ENCODE peak calls at places on chromosomes 11 and 22, in eight cellular contexts. D, E, W, I, K, X, C and Q are unnamed samples.

GRCh38 chr11:13674799-13675509 is 6.5 kb downstream of the FAR1 start:
- DNase-seq in D (no peak), E (no peak), C (peak; percentile 53), K (no peak), W (no peak), X (no peak), I (no peak), Q (no peak)

GRCh38 chr11:43397251-43397650 is 38.5 kb downstream of the TTC17 start:
- DNase-seq in W (no peak), X (no peak), I (no peak), D (no peak), K (no peak), C (no peak), E (no peak), Q (no peak)

GRCh38 chr22:42368379-42369249 is 63.6 kb downstream of the NFAM1 start:
- DNase-seq in E (peak; percentile 89), K (peak; percentile 86), W (peak; percentile 31), I (no peak), C (no peak), D (no peak), X (peak; percentile 55), Q (no peak)

GRCh38 chr11:117907276-117908110 is 21.7 kb downstream of the TMPRSS13 start:
- DNase-seq in C (peak; percentile 97), X (peak; percentile 67), D (peak; percentile 85), K (peak; percentile 96), I (peak; percentile 98), E (peak; percentile 98), W (peak; percentile 84), Q (peak; percentile 83)

GRCh38 chr11:29809121-29809520 is 207.7 kb downstream of the KCNA4 start:
- DNase-seq in C (no peak), W (no peak), X (no peak), D (no peak), E (no peak), K (no peak), I (peak; percentile 70), Q (peak; percentile 46)

GRCh38 chr11:134753805-134754130 is 341.7 kb upstream of the B3GAT1 start:
- DNase-seq in D (no peak), C (no peak), K (no peak), E (peak; percentile 28), W (no peak), I (no peak), X (no peak), Q (no peak)

GRCh38 chr11:59746111-59746510 is 9.1 kb upstream of the STX3 start:
- DNase-seq in I (no peak), D (no peak), C (no peak), K (no peak), W (no peak), E (no peak), X (no peak), Q (no peak)

GRCh38 chr22:30040499-30041055 is 39.7 kb upstream of the HORMAD2 start:
- DNase-seq in I (no peak), X (no peak), D (no peak), W (no peak), E (peak; percentile 43), C (no peak), K (peak; percentile 15), Q (no peak)

GRCh38 chr11:101331411-101331810 is 201.8 kb upstream of the PGR start:
- DNase-seq in W (no peak), X (no peak), I (no peak), K (no peak), E (no peak), D (no peak), C (no peak), Q (no peak)

GRCh38 chr22:42763965-42764480 is 43.4 kb upstream of the A4GALT start:
- DNase-seq in E (no peak), K (no peak), X (no peak), W (no peak), D (no peak), C (no peak), I (no peak), Q (no peak)

GRCh38 chr11:7353100-7353499 is 101.4 kb downstream of the SYT9 start:
- DNase-seq in C (no peak), K (peak; percentile 29), D (no peak), X (no peak), W (no peak), I (no peak), E (peak; percentile 79), Q (no peak)

GRCh38 chr11:114195981-114196731 is 100.0 kb upstream of the NNMT start:
- DNase-seq in E (no peak), X (peak; percentile 53), D (no peak), K (no peak), I (peak; percentile 67), W (no peak), C (no peak), Q (peak; percentile 75)

GRCh38 chr22:39674536-39674935 is 104.0 kb downstream of the CACNA1I start:
- DNase-seq in W (no peak), K (no peak), I (peak; percentile 19), D (no peak), X (no peak), E (no peak), C (no peak), Q (no peak)

GRCh38 chr11:121722431-121723256 is 269.9 kb upstream of the SORL1-AS1 start:
- DNase-seq in I (peak; percentile 5), C (peak; percentile 99), K (peak; percentile 93), W (peak; percentile 68), D (peak; percentile 73), X (no peak), E (peak; percentile 92), Q (no peak)

GRCh38 chr11:10674440-10674855 is 19.1 kb downstream of the IRAG1 start:
- DNase-seq in K (peak; percentile 70), W (peak; percentile 60), D (no peak), C (no peak), I (no peak), E (no peak), X (no peak), Q (no peak)

GRCh38 chr11:86155210-86155844 is 86.4 kb upstream of the PICALM start:
- DNase-seq in K (no peak), C (no peak), I (peak; percentile 40), X (no peak), D (no peak), E (no peak), W (no peak), Q (no peak)

GRCh38 chr11:61004841-61005240 is 33.4 kb downstream of the CD6 start:
- DNase-seq in I (no peak), K (peak; percentile 22), X (no peak), W (no peak), E (no peak), D (no peak), C (no peak), Q (no peak)

DNA sequence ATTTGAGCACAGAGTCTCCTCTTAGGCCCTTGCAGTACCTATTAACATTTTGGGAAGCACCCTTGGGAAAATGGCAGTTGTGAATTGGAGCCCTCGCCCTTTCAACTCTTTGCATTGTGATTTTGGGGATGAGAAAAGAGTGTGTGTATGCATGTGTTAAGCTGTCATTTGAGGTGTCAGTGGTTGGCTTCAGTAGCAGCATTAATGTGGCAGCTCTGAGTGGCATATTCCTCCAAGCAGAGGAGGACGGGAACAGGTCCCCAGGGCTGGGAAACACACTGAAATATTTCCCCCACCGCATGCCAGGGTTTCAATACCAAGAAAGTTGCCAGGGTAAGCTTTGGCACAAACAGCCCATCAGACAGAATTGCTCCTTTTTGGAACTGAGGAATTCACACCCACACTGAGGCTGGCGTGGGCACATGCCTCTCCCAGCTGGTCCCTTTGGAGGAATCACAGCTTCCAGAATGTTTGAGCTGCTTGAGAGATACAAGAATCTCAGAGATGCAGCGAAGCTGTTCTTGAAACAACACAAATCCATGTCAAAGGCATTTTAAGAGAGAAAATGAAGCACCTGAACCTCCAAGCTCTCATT is 67.4 kb upstream of the RCN1 start:
- DNase-seq in D (no peak), I (no peak), X (no peak), C (no peak), E (peak; percentile 60), W (no peak), K (no peak), Q (no peak)
- H3K27ac ChIP-seq in D (no peak overlapping the region), I (no peak overlapping the region), X (no peak overlapping the region), C (no peak overlapping the region), E (no peak overlapping the region), W (no peak overlapping the region), K (no peak overlapping the region), Q (no peak overlapping the region)

GRCh38 chr22:50068096-50068495 is 10.0 kb upstream of the TTLL8 start:
- DNase-seq in X (peak; percentile 12), E (no peak), K (no peak), I (no peak), W (no peak), D (no peak), C (no peak), Q (no peak)
- H3K27ac ChIP-seq in X (no peak overlapping the region), E (no peak overlapping the region), K (no peak overlapping the region), I (no peak overlapping the region), W (no peak overlapping the region), D (no peak overlapping the region), C (no peak overlapping the region), Q (no peak overlapping the region)

GRCh38 chr22:48306785-48307570 is 1520.7 kb downstream of the BRD1 start:
- DNase-seq in E (no peak), X (no peak), D (no peak), C (no peak), I (no peak), K (peak; percentile 69), W (no peak), Q (no peak)
- H3K27ac ChIP-seq in E (no peak overlapping the region), X (no peak overlapping the region), D (no peak overlapping the region), C (no peak overlapping the region), I (no peak overlapping the region), K (no peak overlapping the region), W (no peak overlapping the region), Q (no peak overlapping the region)

GRCh38 chr11:72079776-72080325 is 491 bp downstream of the NUMA1 start:
- DNase-seq in W (no peak), X (peak; percentile 56), I (no peak), E (no peak), C (peak; percentile 42), K (no peak), D (no peak), Q (no peak)

GRCh38 chr11:72081184-72081644 is 564 bp downstream of the LRRC51 start:
- DNase-seq in D (no peak), I (no peak), W (no peak), C (no peak), K (no peak), E (no peak), X (no peak), Q (no peak)

GRCh38 chr11:72080326-72081183 is at the start of the genes LRRC51 and NUMA1:
- DNase-seq in K (peak; percentile 100), X (peak; percentile 100), W (peak; percentile 99), E (peak; percentile 100), D (peak; percentile 97), C (peak; percentile 100), I (peak; percentile 96), Q (peak; percentile 100)

GRCh38 chr11:72083414-72083813 is 2.8 kb downstream of the LRRC51 start:
- DNase-seq in W (no peak), I (no peak), C (no peak), K (no peak), D (no peak), E (no peak), X (no peak), Q (no peak)

DNA sequence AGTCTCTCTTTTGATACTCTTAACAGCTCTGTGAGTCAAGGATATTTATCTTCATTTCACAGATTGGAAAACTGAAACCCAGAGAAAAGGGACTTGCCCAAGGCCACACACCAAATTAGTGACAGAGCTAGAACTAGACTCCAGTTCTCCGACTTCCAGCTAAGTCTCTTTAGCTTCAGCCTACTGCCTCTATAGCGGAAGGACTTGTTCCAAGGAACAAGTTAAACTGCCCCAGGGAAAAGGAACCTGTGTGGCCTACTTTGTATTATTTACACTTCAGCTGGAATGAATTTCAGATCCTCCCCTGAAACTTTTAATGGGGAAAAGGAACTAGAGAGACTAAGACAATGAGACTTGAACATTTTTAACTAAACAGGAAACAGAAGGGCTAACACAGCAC is 1.2 kb downstream of the LRRC51 start:
- DNase-seq in K (no peak), C (no peak), E (no peak), X (no peak), I (no peak), D (no peak), W (no peak), Q (no peak)
- H3K27ac ChIP-seq in K (no peak overlapping the region), C (peak overlapping the region; percentile 1), E (no peak overlapping the region), X (no peak overlapping the region), I (no peak overlapping the region), D (peak overlapping the region; percentile 89), W (peak overlapping the region; percentile 91), Q (peak overlapping the region; percentile 81)